ENCODE peak calls at places on chromosomes 3 and 15, in nine cellular contexts. E is GF-D8; V is T-helper 9 cell; G is dermis blood vessel endothelial cell; O is A172; D is ELF-1; L is activated effector memory CD4-positive, alpha-beta T cell treated with anti-CD3 and anti-CD28 coated beads, Interleukin-2, amount 50 U/mL, for 16 hours; B is CMK; Y is stimulated activated naive B cell treated with anti-CD40 and anti-IgM and Interleukin-4, amounts not matched to agents 10 μg/mL and 1 μg/mL and 100 μg/mL, for 72 hours. R is an unnamed sample.

GRCh38 chr3:11774296-11774877 is 72.3 kb downstream of the TAMM41 start:
- DNase-seq in B (no peak), O (peak), G (peak), Y (no peak), D (peak), E (no peak), V (no peak), L (no peak), R (peak)

GRCh38 chr3:3089017-3089416 is 21.2 kb downstream of the IL5RA start:
- DNase-seq in V (no peak), E (no peak), O (no peak), B (no peak), Y (peak), G (no peak), L (no peak), D (no peak), R (peak)

GRCh38 chr3:106850429-106850828 is 526.8 kb upstream of the CCDC54 start:
- DNase-seq in O (no peak), L (no peak), D (no peak), B (no peak), G (no peak), V (no peak), Y (no peak), E (no peak), R (no peak)

GRCh38 chr3:131421957-131422498 is 40.5 kb downstream of the NUDT16 start:
- DNase-seq in D (no peak), B (no peak), V (no peak), G (no peak), Y (no peak), O (no peak), E (no peak), L (no peak), R (no peak)

GRCh38 chr3:72844436-72844999 is 3.7 kb downstream of the SHQ1 start:
- DNase-seq in B (no peak), Y (no peak), E (no peak), L (no peak), G (no peak), D (no peak), V (no peak), O (no peak), R (no peak)

GRCh38 chr3:44125241-44125640 is 116.4 kb upstream of the TOPAZ1 start:
- DNase-seq in V (no peak), L (no peak), O (no peak), D (no peak), Y (no peak), E (no peak), B (no peak), G (no peak), R (no peak)

GRCh38 chr3:14318638-14319037 is 83.8 kb upstream of the SLC6A6 start:
- DNase-seq in O (no peak), D (no peak), B (no peak), G (no peak), E (no peak), L (no peak), V (no peak), Y (no peak), R (no peak)

GRCh38 chr3:119428538-119428937 is 34.9 kb downstream of the TMEM39A start:
- DNase-seq in Y (no peak), G (peak), O (peak), L (no peak), E (no peak), V (no peak), D (peak), B (peak), R (no peak)

GRCh38 chr3:125482406-125482805 is 37.6 kb downstream of the SNX4 start:
- DNase-seq in D (no peak), V (no peak), E (no peak), O (no peak), B (no peak), Y (no peak), L (no peak), G (no peak), R (no peak)

GRCh38 chr15:77067691-77068367 is 3.1 kb downstream of the TSPAN3 start:
- DNase-seq in Y (no peak), G (peak), E (no peak), L (no peak), V (no peak), D (no peak), B (no peak), O (no peak), R (no peak)

GRCh38 chr3:57118279-57118678 is 46.9 kb downstream of the IL17RD start:
- DNase-seq in L (no peak), V (no peak), B (no peak), G (no peak), Y (no peak), E (no peak), D (no peak), O (no peak), R (no peak)

GRCh38 chr3:69011331-69011730 is 2.2 kb downstream of the EOGT start:
- DNase-seq in O (no peak), V (no peak), L (no peak), G (peak), E (no peak), B (no peak), D (no peak), Y (no peak), R (no peak)

GRCh38 chr3:107412376-107412775 is 35.1 kb downstream of the CCDC54 start:
- DNase-seq in D (no peak), L (no peak), G (no peak), E (no peak), Y (no peak), B (no peak), O (no peak), V (no peak), R (no peak)

GRCh38 chr3:152151216-152151874 is 117.4 kb upstream of the MBNL1 start:
- DNase-seq in D (peak), B (no peak), G (no peak), L (no peak), O (no peak), Y (no peak), V (no peak), E (no peak), R (no peak)

GRCh38 chr3:146241523-146242240 is 9.2 kb downstream of the PLSCR4 start:
- DNase-seq in Y (no peak), L (no peak), G (peak), B (no peak), D (no peak), V (no peak), E (no peak), O (peak), R (no peak)

GRCh38 chr3:128551464-128551863 is 58.5 kb upstream of the GATA2 start:
- DNase-seq in B (no peak), V (no peak), D (no peak), Y (no peak), E (no peak), O (no peak), G (no peak), L (no peak), R (no peak)

GRCh38 chr3:39961404-39961693 is 151.9 kb downstream of the MYRIP start:
- DNase-seq in V (no peak), E (no peak), G (peak), O (no peak), D (no peak), B (no peak), L (no peak), Y (no peak), R (no peak)

GRCh38 chr3:65907232-65908130 is 131.2 kb downstream of the MAGI1 start:
- DNase-seq in Y (no peak), O (no peak), D (peak), E (no peak), L (no peak), V (no peak), B (no peak), G (no peak), R (no peak)

GRCh38 chr3:40299130-40299720 is 10.3 kb upstream of the EIF1B start:
- DNase-seq in O (no peak), B (no peak), V (no peak), E (peak), Y (no peak), L (no peak), G (no peak), D (no peak), R (no peak)

GRCh38 chr3:4292301-4292700 is 10.9 kb upstream of the SETMAR start:
- DNase-seq in L (no peak), G (no peak), E (no peak), D (no peak), O (no peak), B (no peak), Y (no peak), V (no peak), R (no peak)

GRCh38 chr15:88913017-88913849 is at the start of gene MFGE8:
- DNase-seq in Y (peak), O (peak), G (peak), L (peak), V (peak), B (peak), E (no peak), D (peak), R (peak)

GRCh38 chr3:24689353-24689752 is 194.7 kb upstream of the THRB start:
- DNase-seq in Y (no peak), L (no peak), O (no peak), V (no peak), D (no peak), G (no peak), B (no peak), E (no peak), R (no peak)

GRCh38 chr15:72237286-72238224 is 6.6 kb upstream of the PKM start:
- DNase-seq in D (peak), E (peak), B (peak), O (peak), G (peak), Y (peak), V (no peak), L (peak), R (peak)

GRCh38 chr3:32154180-32154579 is 47.8 kb downstream of the GPD1L start:
- DNase-seq in V (no peak), B (no peak), E (no peak), Y (no peak), L (no peak), D (peak), O (no peak), G (peak), R (no peak)

GRCh38 chr3:196650740-196651311 is 11.3 kb downstream of the NRROS start:
- DNase-seq in D (no peak), L (no peak), G (peak), B (no peak), O (peak), V (no peak), E (peak), Y (no peak), R (no peak)

GRCh38 chr15:23687143-23687470 is at the start of gene NDN:
- DNase-seq in O (no peak), G (peak), L (no peak), B (no peak), V (no peak), D (peak), Y (no peak), E (no peak), R (no peak)

GRCh38 chr3:155244206-155244605 is 49.3 kb downstream of the STRIT1 start:
- DNase-seq in Y (no peak), V (no peak), G (no peak), B (no peak), E (no peak), L (no peak), D (no peak), O (no peak), R (peak)

GRCh38 chr3:179186426-179186825 is 38.3 kb downstream of the PIK3CA start:
- DNase-seq in L (no peak), Y (no peak), O (no peak), D (no peak), B (no peak), V (no peak), G (peak), E (no peak), R (no peak)

GRCh38 chr3:190562866-190563525 is 49.1 kb downstream of the IL1RAP start:
- DNase-seq in O (peak), D (no peak), Y (no peak), B (no peak), E (no peak), G (no peak), L (no peak), V (no peak), R (no peak)

GRCh38 chr3:46460051-46460450 is 4.7 kb downstream of the LTF start:
- DNase-seq in L (peak), Y (no peak), G (no peak), V (no peak), B (no peak), D (no peak), E (no peak), O (no peak), R (no peak)

GRCh38 chr3:27415202-27415601 is 46.0 kb upstream of the NEK10 start:
- DNase-seq in E (no peak), B (no peak), G (no peak), L (no peak), Y (no peak), O (no peak), V (no peak), D (no peak), R (no peak)

GRCh38 chr3:67123914-67124313 is 125.8 kb downstream of the KBTBD8 start:
- DNase-seq in E (no peak), V (no peak), G (no peak), B (no peak), Y (no peak), D (no peak), L (no peak), O (no peak), R (no peak)